ENCODE peak calls at places on chromosome X, in ten cellular contexts. P is fibroblast of mammary gland; H is astrocyte of the spinal cord; K is H9; U is GDM1; C is NCI-H1436; S is stimulated activated naive B cell treated with anti-CD40 and anti-IgM and Interleukin-4, amounts not matched to agents 10 μg/mL and 1 μg/mL and 100 μg/mL, for 72 hours; R is Calu3; T is PC-9; A is colonic mucosa. F is an unnamed sample.

GRCh38 chrX:98897191-98897590 is 1512.9 kb downstream of the PCDH19 start:
- DNase-seq in P (no peak), H (no peak), K (no peak), U (no peak), C (no peak), S (no peak), R (no peak), T (no peak), A (no peak), F (no peak)

GRCh38 chrX:76796311-76796710 is 368.8 kb downstream of the MAGEE1 start:
- DNase-seq in P (no peak), H (no peak), K (no peak), U (no peak), C (no peak), S (no peak), R (no peak), T (no peak), A (no peak), F (no peak)

GRCh38 chrX:18855919-18856644 is 127.8 kb downstream of the PHKA2 start:
- DNase-seq in P (peak; percentile 41), H (peak; percentile 77), K (no peak), U (no peak), C (no peak), S (no peak), R (no peak), T (no peak), A (no peak), F (no peak)

GRCh38 chrX:19814778-19815177 is 72.6 kb downstream of the SH3KBP1 start:
- DNase-seq in P (no peak), H (no peak), K (no peak), U (no peak), C (no peak), S (no peak), R (no peak), T (no peak), A (no peak), F (no peak)

GRCh38 chrX:119686087-119686639 is 6.8 kb downstream of the SEPTIN6 start:
- DNase-seq in P (peak; percentile 65), H (no peak), K (no peak), U (no peak), C (peak; percentile 9), S (peak; percentile 78), R (no peak), T (no peak), A (no peak), F (no peak)

GRCh38 chrX:153521034-153521433 is 3.6 kb downstream of the ATP2B3 start:
- DNase-seq in P (peak; percentile 39), H (no peak), K (no peak), U (no peak), C (no peak), S (no peak), R (no peak), T (peak; percentile 55), A (no peak), F (no peak)

GRCh38 chrX:110284159-110284558 is 33.7 kb downstream of the AMMECR1 start:
- DNase-seq in P (peak; percentile 81), H (peak; percentile 85), K (no peak), U (no peak), C (no peak), S (no peak), R (no peak), T (no peak), A (no peak), F (no peak)

GRCh38 chrX:80808854-80809493 is 703 bp downstream of the BRWD3 start:
- DNase-seq in P (no peak), H (peak; percentile 7), K (peak; percentile 36), U (no peak), C (peak; percentile 36), S (peak; percentile 7), R (peak; percentile 34), T (peak; percentile 24), A (peak; percentile 41), F (no peak)

GRCh38 chrX:74940414-74940813 is 15.2 kb upstream of the NEXMIF start:
- DNase-seq in P (no peak), H (no peak), K (no peak), U (no peak), C (no peak), S (no peak), R (no peak), T (no peak), A (no peak), F (no peak)

GRCh38 chrX:120604359-120604782 is 470 bp downstream of the MCTS1 start:
- DNase-seq in P (peak; percentile 64), H (peak; percentile 18), K (no peak), U (no peak), C (peak; percentile 48), S (no peak), R (peak; percentile 15), T (peak; percentile 8), A (peak; percentile 37), F (peak; percentile 14)

GRCh38 chrX:118498351-118498750 is 2.7 kb downstream of the DOCK11 start:
- DNase-seq in P (no peak), H (no peak), K (no peak), U (no peak), C (no peak), S (no peak), R (no peak), T (no peak), A (no peak), F (no peak)

GRCh38 chrX:28876415-28876814 is 289.2 kb downstream of the IL1RAPL1 start:
- DNase-seq in P (no peak), H (no peak), K (no peak), U (no peak), C (no peak), S (no peak), R (no peak), T (no peak), A (no peak), F (no peak)

GRCh38 chrX:49290215-49290614 is 13.2 kb upstream of the GAGE10 start:
- DNase-seq in P (no peak), H (no peak), K (no peak), U (no peak), C (no peak), S (no peak), R (no peak), T (no peak), A (no peak), F (no peak)

GRCh38 chrX:42776195-42776594 is 1.8 kb downstream of the PPP1R2C start:
- DNase-seq in P (peak; percentile 17), H (no peak), K (no peak), U (no peak), C (no peak), S (no peak), R (no peak), T (no peak), A (no peak), F (peak; percentile 29)

GRCh38 chrX:83510466-83511181 is 2.5 kb downstream of the POU3F4 start:
- DNase-seq in P (no peak), H (peak; percentile 38), K (peak; percentile 37), U (no peak), C (no peak), S (no peak), R (no peak), T (no peak), A (no peak), F (no peak)

GRCh38 chrX:71859637-71860036 is 51.0 kb upstream of the NHSL2 start:
- DNase-seq in P (peak; percentile 45), H (peak; percentile 43), K (no peak), U (peak; percentile 2), C (no peak), S (peak; percentile 11), R (peak; percentile 49), T (no peak), A (no peak), F (peak; percentile 26)

GRCh38 chrX:16897445-16897844 is 27.3 kb upstream of the RBBP7 start:
- DNase-seq in P (no peak), H (no peak), K (peak; percentile 42), U (no peak), C (no peak), S (no peak), R (no peak), T (peak; percentile 6), A (no peak), F (no peak)

GRCh38 chrX:68254738-68255645 is 178.3 kb downstream of the OPHN1 start:
- DNase-seq in P (no peak), H (no peak), K (no peak), U (no peak), C (no peak), S (no peak), R (peak; percentile 9), T (no peak), A (no peak), F (no peak)

GRCh38 chrX:120560405-120560841 is 339 bp downstream of the CUL4B start:
- DNase-seq in P (peak; percentile 47), H (no peak), K (no peak), U (no peak), C (no peak), S (peak; percentile 23), R (peak; percentile 18), T (no peak), A (peak; percentile 47), F (peak; percentile 34)

GRCh38 chrX:154712781-154713391 is 38.0 kb downstream of the GAB3 start:
- DNase-seq in P (peak; percentile 78), H (peak; percentile 71), K (no peak), U (no peak), C (no peak), S (no peak), R (no peak), T (peak; percentile 29), A (no peak), F (no peak)

GRCh38 chrX:118056870-118057269 is 59.7 kb downstream of the KLHL13 start:
- DNase-seq in P (no peak), H (no peak), K (no peak), U (no peak), C (no peak), S (no peak), R (no peak), T (no peak), A (no peak), F (no peak)

GRCh38 chrX:70001269-70001668 is 48.5 kb downstream of the AWAT2 start:
- DNase-seq in P (peak; percentile 7), H (no peak), K (no peak), U (no peak), C (no peak), S (no peak), R (no peak), T (no peak), A (no peak), F (no peak)

GRCh38 chrX:44071070-44071645 is 98.0 kb upstream of the NDP start:
- DNase-seq in P (peak; percentile 12), H (no peak), K (no peak), U (no peak), C (no peak), S (no peak), R (no peak), T (no peak), A (no peak), F (no peak)

GRCh38 chrX:110286126-110286525 is 31.8 kb downstream of the AMMECR1 start:
- DNase-seq in P (peak; percentile 91), H (peak; percentile 83), K (no peak), U (no peak), C (no peak), S (no peak), R (peak; percentile 28), T (peak; percentile 29), A (no peak), F (no peak)

GRCh38 chrX:151970661-151971060 is 3.8 kb downstream of the GABRE start:
- DNase-seq in P (peak; percentile 93), H (peak; percentile 91), K (no peak), U (no peak), C (no peak), S (no peak), R (peak; percentile 72), T (peak; percentile 74), A (peak; percentile 32), F (no peak)

GRCh38 chrX:118978451-118978850 is 4.0 kb downstream of the LONRF3 start:
- DNase-seq in P (no peak), H (no peak), K (no peak), U (no peak), C (no peak), S (no peak), R (no peak), T (no peak), A (no peak), F (no peak)

GRCh38 chrX:29172880-29173279 is 585.6 kb downstream of the IL1RAPL1 start:
- DNase-seq in P (peak; percentile 70), H (peak; percentile 52), K (no peak), U (no peak), C (no peak), S (no peak), R (no peak), T (no peak), A (no peak), F (no peak)

GRCh38 chrX:103428525-103428924 is 52.2 kb downstream of the BEX3 start:
- DNase-seq in P (no peak), H (no peak), K (no peak), U (no peak), C (no peak), S (no peak), R (no peak), T (no peak), A (no peak), F (no peak)

F was measured in Kasumi-1.